ENCODE peak calls at places on chromosomes 6 and 20, in ten cellular contexts. F, T, N, V, P, H, J, R, L and D are unnamed samples.

GRCh38 chr6:137715589-137716045 is 151.4 kb upstream of the TNFAIP3 start:
- DNase-seq in F (no peak), T (no peak), N (no peak), V (no peak), P (no peak), H (no peak), J (peak), R (no peak), L (no peak), D (no peak)

GRCh38 chr6:136089885-136090284 is 160.2 kb downstream of the MTFR2 start:
- DNase-seq in F (no peak), T (no peak), N (no peak), V (peak), P (no peak), H (no peak), J (peak), R (no peak), L (no peak), D (no peak)

GRCh38 chr6:3825851-3826581 is 23.2 kb upstream of the FAM50B start:
- DNase-seq in F (peak), T (peak), N (peak), V (peak), P (no peak), H (peak), J (peak), R (no peak), L (no peak), D (peak)

GRCh38 chr6:169172435-169172834 is 81.2 kb downstream of the THBS2 start:
- DNase-seq in F (no peak), T (no peak), N (no peak), V (peak), P (no peak), H (peak), J (peak), R (no peak), L (no peak), D (peak)

GRCh38 chr6:111414373-111414772 is 68.6 kb downstream of the REV3L start:
- DNase-seq in F (no peak), T (no peak), N (no peak), V (no peak), P (no peak), H (no peak), J (no peak), R (no peak), L (no peak), D (no peak)

GRCh38 chr6:73985891-73986290 is 289.9 kb downstream of the CD109 start:
- DNase-seq in F (peak), T (peak), N (no peak), V (peak), P (no peak), H (no peak), J (no peak), R (peak), L (no peak), D (no peak)

GRCh38 chr20:43914697-43915208 is at the start of gene TOX2:
- DNase-seq in F (no peak), T (no peak), N (no peak), V (no peak), P (peak), H (no peak), J (no peak), R (peak), L (peak), D (no peak)

GRCh38 chr6:38906582-38906981 is 142.0 kb upstream of the GLP1R start:
- DNase-seq in F (no peak), T (no peak), N (no peak), V (no peak), P (no peak), H (no peak), J (no peak), R (no peak), L (no peak), D (no peak)

GRCh38 chr6:66638099-66638498 is 931.1 kb upstream of the EYS start:
- DNase-seq in F (no peak), T (no peak), N (no peak), V (peak), P (no peak), H (no peak), J (no peak), R (no peak), L (no peak), D (no peak)

GRCh38 chr6:2168480-2168879 is 76.9 kb downstream of the GMDS start:
- DNase-seq in F (no peak), T (no peak), N (no peak), V (no peak), P (no peak), H (no peak), J (peak), R (no peak), L (no peak), D (no peak)

GRCh38 chr6:144104898-144105487 is 9.6 kb upstream of the SF3B5 start:
- DNase-seq in F (peak), T (peak), N (peak), V (peak), P (no peak), H (peak), J (peak), R (peak), L (peak), D (no peak)

GRCh38 chr6:113860165-113860955 is 3.2 kb downstream of the MARCKS start:
- DNase-seq in F (no peak), T (peak), N (no peak), V (no peak), P (no peak), H (peak), J (peak), R (peak), L (no peak), D (no peak)

GRCh38 chr6:19289408-19289967 is 547.7 kb upstream of the ID4 start:
- DNase-seq in F (no peak), T (no peak), N (no peak), V (no peak), P (no peak), H (no peak), J (no peak), R (no peak), L (no peak), D (no peak)

GRCh38 chr6:137494967-137495595 is 887 bp upstream of the OLIG3 start:
- DNase-seq in F (no peak), T (no peak), N (no peak), V (no peak), P (no peak), H (no peak), J (no peak), R (peak), L (peak), D (no peak)